ENCODE peak calls at places on chromosomes 6 and 20, in seven cellular contexts. A is transverse colon, D is A549, L is uterus, X is breast epithelium, K is heart left ventricle, S is body of pancreas. C is an unnamed sample.

GRCh38 chr20:37411408-37412306 is 65.7 kb downstream of the SRC start:
- DNase-seq in K (no peak), S (no peak), A (no peak), D (no peak), X (no peak), L (no peak), C (no peak)

GRCh38 chr6:152099816-152100618 is 292.5 kb downstream of the ESR1 start:
- DNase-seq in D (no peak), X (no peak), K (peak), S (no peak), A (peak), L (no peak), C (peak)

GRCh38 chr6:161139766-161140553 is 133.9 kb downstream of the AGPAT4 start:
- DNase-seq in D (no peak), L (no peak), S (no peak), A (peak), K (no peak), X (peak), C (peak)

GRCh38 chr6:34161857-34162515 is 16.1 kb upstream of the GRM4 start:
- DNase-seq in A (no peak), L (no peak), X (no peak), D (no peak), K (peak), S (no peak), C (no peak)

GRCh38 chr20:23654005-23654404 is 16.2 kb upstream of the CST3 start:
- DNase-seq in X (no peak), K (no peak), L (no peak), S (no peak), A (no peak), D (no peak), C (peak)

GRCh38 chr6:381742-382461 is 9.7 kb upstream of the IRF4 start:
- DNase-seq in S (no peak), X (no peak), D (no peak), L (no peak), K (no peak), A (peak), C (no peak)

GRCh38 chr6:113882341-113882740 is 25.2 kb downstream of the MARCKS start:
- DNase-seq in S (no peak), D (no peak), X (no peak), L (no peak), K (no peak), A (no peak), C (no peak)

GRCh38 chr20:8389381-8390368 is 257.6 kb downstream of the PLCB1 start:
- DNase-seq in S (no peak), A (no peak), K (no peak), D (peak), X (no peak), L (no peak), C (no peak)

GRCh38 chr6:42120895-42121865 is 21.2 kb downstream of the C6orf132 start:
- DNase-seq in D (no peak), K (no peak), L (no peak), X (peak), S (no peak), A (peak), C (no peak)

GRCh38 chr20:63502671-63503172 is 3.8 kb upstream of the EEF1A2 start:
- DNase-seq in A (no peak), D (no peak), L (no peak), S (no peak), K (no peak), X (no peak), C (no peak)

GRCh38 chr6:18400831-18401446 is 13.8 kb downstream of the RNF144B start:
- DNase-seq in S (no peak), X (no peak), D (no peak), A (no peak), K (no peak), L (no peak), C (no peak)

GRCh38 chr6:161101517-161101916 is 109.9 kb downstream of the MAP3K4 start:
- DNase-seq in A (no peak), L (no peak), D (no peak), X (no peak), K (no peak), S (no peak), C (no peak)

GRCh38 chr6:170290306-170291128 is at the start of gene DLL1:
- DNase-seq in L (peak), A (peak), S (no peak), X (peak), K (peak), D (no peak), C (no peak)

GRCh38 chr6:28425942-28426541 is 17.2 kb downstream of the ZSCAN23 start:
- DNase-seq in A (no peak), X (no peak), K (no peak), D (no peak), S (no peak), L (no peak), C (no peak)

GRCh38 chr6:100658486-100658885 is 193.8 kb upstream of the SIM1 start:
- DNase-seq in D (no peak), K (no peak), A (no peak), L (no peak), S (no peak), X (no peak), C (no peak)

GRCh38 chr6:102764317-102764716 is 1370.8 kb downstream of the GRIK2 start:
- DNase-seq in X (no peak), L (no peak), D (no peak), S (no peak), A (no peak), K (no peak), C (no peak)

GRCh38 chr20:35305682-35306556 is 13.7 kb upstream of the FAM83C start:
- DNase-seq in K (no peak), S (no peak), X (peak), D (peak), L (no peak), A (peak), C (no peak)

GRCh38 chr20:36541227-36542018 is at the start of gene MYL9:
- DNase-seq in D (no peak), L (peak), A (peak), S (peak), K (peak), X (peak), C (peak)

GRCh38 chr6:74356385-74356784 is 660.4 kb downstream of the CD109 start:
- DNase-seq in S (no peak), A (no peak), D (peak), K (no peak), L (no peak), X (no peak), C (no peak)

GRCh38 chr20:4025125-4025524 is 9.8 kb upstream of the RNF24 start:
- DNase-seq in A (no peak), X (no peak), L (no peak), D (no peak), K (no peak), S (no peak), C (peak)

GRCh38 chr20:49603209-49603627 is 35.3 kb upstream of the PTGIS start:
- DNase-seq in A (no peak), X (no peak), K (no peak), D (no peak), S (no peak), L (peak), C (no peak)

GRCh38 chr6:33587529-33588215 is 7.6 kb upstream of the BAK1 start:
- DNase-seq in D (no peak), S (no peak), X (no peak), K (no peak), A (no peak), L (no peak), C (no peak)

GRCh38 chr6:148257810-148258209 is 84.8 kb upstream of the SASH1 start:
- DNase-seq in X (no peak), L (no peak), A (no peak), S (no peak), K (no peak), D (no peak), C (no peak)

GRCh38 chr6:41505084-41506049 is 40.8 kb upstream of the FOXP4 start:
- DNase-seq in K (peak), A (peak), X (peak), L (peak), D (no peak), S (peak), C (peak)

GRCh38 chr6:7727150-7727950 is 1.5 kb downstream of the BMP6 start:
- DNase-seq in K (peak), A (no peak), X (no peak), S (no peak), D (peak), L (no peak), C (peak)

DNA sequence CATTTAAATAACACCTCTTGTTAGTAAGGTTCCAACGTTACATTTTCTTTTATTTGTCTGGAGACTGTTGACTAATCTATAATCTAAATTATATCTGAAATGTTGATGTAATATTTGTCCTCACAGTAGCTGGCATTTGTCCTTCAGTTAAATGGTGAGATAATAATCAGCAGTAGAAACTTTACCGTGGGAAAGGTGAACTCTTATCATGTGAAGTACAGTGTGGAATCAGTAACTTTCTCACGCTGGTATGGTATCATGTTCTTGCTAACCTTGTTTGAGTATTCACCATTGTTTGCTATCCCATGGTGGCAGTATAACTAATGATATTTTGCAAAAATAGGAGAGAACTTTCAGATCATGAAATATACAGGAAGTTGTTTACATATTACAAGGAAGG is 4.7 kb downstream of the GMNN start:
- DNase-seq in K (no peak), A (no peak), D (no peak), S (no peak), X (no peak), L (no peak), C (no peak)
- TF ChIP-seq CTCF in K (no peak), A (no peak), D (no peak), S (peak), X (no peak), L (no peak), C (no peak)

GRCh38 chr20:53578492-53579222 is 15.0 kb downstream of the ZNF217 start:
- DNase-seq in L (peak), S (peak), K (peak), X (no peak), A (peak), D (peak), C (no peak)

GRCh38 chr20:53580376-53581111 is 13.1 kb downstream of the ZNF217 start:
- DNase-seq in D (no peak), S (no peak), X (no peak), K (no peak), L (no peak), A (no peak), C (no peak)

GRCh38 chr20:53581444-53582311 is 12.0 kb downstream of the ZNF217 start:
- DNase-seq in L (no peak), D (no peak), S (no peak), A (peak), X (no peak), K (peak), C (no peak)

GRCh38 chr20:53579581-53580375 is 13.9 kb downstream of the ZNF217 start:
- DNase-seq in S (no peak), D (no peak), L (peak), X (no peak), K (no peak), A (peak), C (no peak)

DNA sequence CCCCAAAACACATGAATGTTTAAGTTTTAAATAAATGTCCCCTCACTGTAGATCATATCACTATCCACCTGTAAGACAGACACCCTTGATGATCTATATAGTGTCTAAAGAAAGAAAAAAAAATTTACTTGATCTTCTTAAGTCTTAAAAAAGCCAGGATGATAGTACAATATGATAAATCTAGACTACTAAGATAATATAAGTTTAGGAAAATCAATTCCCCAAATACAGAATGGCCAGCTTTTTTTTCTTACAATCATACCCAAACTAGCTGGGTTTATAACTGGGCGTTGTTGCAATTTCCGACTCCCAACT is 14.4 kb downstream of the ZNF217 start:
- DNase-seq in D (no peak), K (no peak), S (no peak), X (no peak), L (no peak), A (no peak), C (no peak)
- TF ChIP-seq POLR2A in D (no peak), K (no peak), S (no peak), X (no peak), L (no peak), A (no peak), C (no peak)

GRCh38 chr6:117542493-117542892 is 59.8 kb downstream of the GOPC start:
- DNase-seq in S (no peak), K (no peak), L (no peak), D (no peak), A (no peak), X (no peak), C (no peak)
- TF ChIP-seq CTCF in S (no peak), K (no peak), L (no peak), D (no peak), A (no peak), X (no peak), C (no peak)

GRCh38 chr6:143450453-143451362 is at the start of the genes ADAT2 and PEX3:
- DNase-seq in X (peak), D (peak), A (peak), L (peak), S (peak), K (peak), C (peak)
- TF ChIP-seq POLR2A in X (peak), D (peak), A (peak), L (peak), S (peak), K (peak), C (no peak)

GRCh38 chr6:134438825-134439224 is 120.9 kb upstream of the SGK1 start:
- DNase-seq in S (no peak), D (no peak), K (no peak), L (no peak), A (no peak), X (no peak), C (no peak)

GRCh38 chr6:134436950-134437349 is 119.0 kb upstream of the SGK1 start:
- DNase-seq in S (no peak), L (no peak), A (no peak), D (no peak), K (no peak), X (no peak), C (no peak)

GRCh38 chr6:134436281-134436815 is 118.4 kb upstream of the SGK1 start:
- DNase-seq in L (peak), S (no peak), K (no peak), D (peak), X (no peak), A (peak), C (no peak)

GRCh38 chr6:134435814-134436280 is 117.9 kb upstream of the SGK1 start:
- DNase-seq in X (no peak), A (no peak), L (no peak), D (no peak), S (no peak), K (no peak), C (no peak)

DNA sequence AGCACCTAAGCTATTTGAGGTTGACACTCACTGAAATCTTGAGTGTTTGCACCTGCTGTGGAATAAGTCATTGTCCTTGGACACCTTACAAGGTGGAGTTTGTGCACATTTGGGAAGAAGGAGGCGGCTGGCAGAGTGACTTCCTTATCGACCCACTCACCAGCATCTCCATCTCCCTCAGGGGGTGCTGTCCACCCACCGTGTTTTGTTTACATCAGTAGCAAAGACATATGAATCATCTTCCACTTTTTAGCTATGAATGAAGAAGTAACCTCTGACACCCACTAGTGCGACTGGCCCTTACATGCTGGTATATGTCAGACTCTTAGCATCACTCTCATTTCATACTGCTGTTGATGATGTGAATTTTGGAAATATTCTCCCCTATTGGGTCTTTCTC is 119.5 kb upstream of the SGK1 start:
- DNase-seq in S (no peak), K (no peak), A (peak), X (no peak), L (no peak), D (peak), C (no peak)
- TF ChIP-seq CTCF in S (no peak), K (no peak), A (no peak), X (no peak), L (no peak), D (peak), C (no peak)

DNA sequence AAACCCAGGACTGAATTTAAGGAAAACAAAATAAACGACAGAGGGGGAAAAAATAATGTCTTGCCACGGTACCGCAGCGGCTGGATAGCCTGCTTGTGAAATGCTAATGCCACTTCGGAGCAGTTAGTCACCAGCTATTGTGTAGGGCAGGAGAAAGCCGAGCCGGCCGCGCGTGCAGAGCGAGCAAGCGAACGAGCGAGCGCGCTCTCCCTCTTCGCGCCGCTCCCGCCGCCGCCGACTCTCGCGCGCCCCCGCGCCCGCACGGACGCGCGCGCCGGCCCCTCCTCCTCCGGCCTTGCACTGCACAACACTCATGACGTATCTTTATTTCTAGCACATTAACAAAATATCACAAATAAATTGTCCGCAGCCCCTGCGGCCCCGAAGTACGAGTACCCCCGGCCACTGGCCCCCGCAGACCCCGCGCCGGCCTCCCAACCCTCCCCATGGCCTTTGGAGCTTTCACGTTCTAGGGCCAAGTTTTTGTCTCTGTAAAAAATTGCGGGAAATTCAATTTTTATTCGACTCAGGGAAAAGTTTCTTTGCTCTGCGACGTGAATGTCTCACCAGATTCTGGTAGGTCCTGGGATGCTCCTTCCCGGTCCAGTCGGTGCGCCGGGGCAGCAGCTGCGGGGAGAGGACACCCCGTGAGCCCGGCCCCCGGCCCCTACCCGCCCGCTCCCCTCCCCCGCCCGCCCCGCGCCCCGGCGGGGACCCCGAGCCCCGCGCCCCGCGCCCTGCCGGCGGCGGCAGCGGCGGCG is 993 bp downstream of the PHIP start:
- DNase-seq in K (peak), L (peak), D (peak), X (peak), A (peak), S (peak), C (peak)
- TF ChIP-seq POLR2A in K (peak), L (peak), D (no peak), X (no peak), A (peak), S (peak), C (no peak)

DNA sequence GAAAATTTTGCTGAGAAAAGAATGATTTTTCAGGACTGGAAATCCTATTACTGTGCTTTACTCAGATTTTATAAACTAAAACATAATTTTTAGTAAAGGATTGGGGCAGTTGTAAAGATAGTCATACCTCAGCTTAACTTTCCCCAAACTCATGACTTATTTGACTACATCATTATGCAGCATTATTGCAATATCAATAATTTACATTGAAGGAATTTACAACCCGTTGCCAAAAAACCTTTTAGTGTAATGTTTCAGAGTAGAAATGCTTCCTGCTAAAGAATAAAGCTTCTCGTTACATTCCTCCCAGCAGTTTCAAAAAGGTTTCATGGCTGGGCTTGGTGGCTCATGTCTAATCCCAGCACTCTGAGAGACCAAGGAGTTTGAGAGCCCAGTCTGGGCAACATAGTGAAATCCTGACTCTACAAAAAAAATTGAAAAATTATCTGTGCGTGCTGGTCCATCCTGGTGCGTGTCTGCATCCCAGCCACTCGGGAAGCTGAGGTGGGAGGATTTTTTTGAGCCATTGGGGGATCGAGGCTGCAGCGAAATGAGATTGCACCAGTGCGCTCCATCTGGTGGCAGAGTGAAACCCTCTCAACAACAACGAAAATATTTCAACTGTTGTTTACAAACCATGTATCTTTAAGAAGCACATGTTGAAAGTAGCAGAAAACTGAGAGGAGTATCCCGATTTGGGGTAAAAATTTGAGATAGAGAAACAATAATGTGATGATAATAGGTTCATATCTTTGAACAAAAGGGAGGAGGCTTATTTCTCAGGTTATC is 4.4 kb downstream of the AMD1 start:
- DNase-seq in K (no peak), D (peak), L (no peak), S (no peak), X (no peak), A (peak), C (no peak)
- TF ChIP-seq CTCF in K (peak), D (peak), L (peak), S (peak), X (no peak), A (peak), C (peak)

C was measured in esophagus muscularis mucosa.